ENCODE peak calls at places on chromosomes 1 and 21, in ten cellular contexts. X, S, J, V, U, A, Z, L, Y and B are unnamed samples.

GRCh38 chr1:41661428-41662060 is 177.1 kb upstream of the EDN2 start:
- DNase-seq in L (no peak), X (no peak), Z (no peak), S (no peak), J (no peak), A (no peak), V (no peak), Y (no peak), U (no peak), B (no peak)

GRCh38 chr21:44294391-44295162 is 5.3 kb upstream of the PFKL start:
- DNase-seq in V (no peak), S (no peak), Z (peak; percentile 53), X (peak; percentile 34), L (no peak), J (peak; percentile 56), U (no peak), Y (no peak), A (peak; percentile 47), B (no peak)

GRCh38 chr1:205493241-205494085 is 11.0 kb upstream of the CDK18 start:
- DNase-seq in S (peak; percentile 94), X (no peak), L (no peak), V (no peak), J (peak; percentile 99), Z (peak; percentile 90), U (no peak), A (no peak), Y (no peak), B (peak; percentile 59)

GRCh38 chr1:28640766-28641165 is 2.1 kb downstream of the TAF12 start:
- DNase-seq in J (peak; percentile 51), Y (peak; percentile 13), U (no peak), S (no peak), Z (no peak), V (no peak), L (peak; percentile 66), X (no peak), A (no peak), B (no peak)

GRCh38 chr1:218298398-218298797 is 13.3 kb downstream of the RRP15 start:
- DNase-seq in S (no peak), U (no peak), J (no peak), L (no peak), X (no peak), A (no peak), Z (no peak), V (no peak), Y (no peak), B (no peak)

GRCh38 chr1:205356424-205357151 is at the start of gene KLHDC8A:
- DNase-seq in V (no peak), Z (no peak), L (no peak), Y (no peak), X (peak; percentile 37), U (no peak), S (no peak), J (no peak), A (no peak), B (no peak)

GRCh38 chr21:41422546-41423372 is 3.3 kb upstream of the MX1 start:
- DNase-seq in S (no peak), X (no peak), J (no peak), Y (no peak), L (no peak), Z (no peak), A (no peak), U (no peak), V (no peak), B (no peak)

GRCh38 chr1:159921700-159922498 is 3.4 kb downstream of the TAGLN2 start:
- DNase-seq in U (no peak), V (no peak), S (no peak), J (no peak), Y (no peak), Z (peak; percentile 50), L (no peak), A (no peak), X (no peak), B (no peak)

GRCh38 chr1:9852004-9852403 is 28.2 kb upstream of the CLSTN1 start:
- DNase-seq in V (no peak), S (no peak), U (no peak), Y (no peak), L (no peak), Z (no peak), J (no peak), X (no peak), A (no peak), B (no peak)

GRCh38 chr1:203225054-203225453 is 4.4 kb downstream of the CHIT1 start:
- DNase-seq in V (no peak), X (no peak), Z (no peak), L (no peak), J (no peak), U (no peak), Y (no peak), A (no peak), S (no peak), B (no peak)

DNA sequence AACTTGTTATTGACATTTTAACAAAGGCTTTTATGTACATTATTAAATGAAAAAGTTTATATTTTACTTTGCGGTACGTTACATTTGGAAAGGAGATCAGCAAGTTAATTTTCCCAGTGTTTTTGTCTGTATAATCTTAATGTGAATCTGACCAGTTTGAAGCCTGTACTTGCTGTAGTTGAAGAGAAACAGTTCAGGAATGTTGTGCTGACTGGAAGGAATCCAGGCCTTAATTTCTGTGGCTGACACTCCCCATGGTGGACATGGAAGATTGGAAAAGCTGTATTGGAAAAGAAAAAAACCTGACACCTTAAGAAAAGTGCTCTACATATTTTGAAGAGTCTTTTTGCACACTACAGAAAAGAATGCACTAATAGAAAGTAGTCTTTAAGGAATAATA is 15.5 kb downstream of the LEPR start:
- DNase-seq in U (no peak), V (no peak), Z (peak; percentile 40), S (no peak), J (no peak), Y (no peak), X (no peak), A (no peak), L (no peak), B (peak; percentile 87)
- TF ChIP-seq CTCF in U (no peak), V (no peak), Z (no peak), S (no peak), J (no peak), Y (no peak), X (no peak), A (no peak), L (no peak), B (no peak)

DNA sequence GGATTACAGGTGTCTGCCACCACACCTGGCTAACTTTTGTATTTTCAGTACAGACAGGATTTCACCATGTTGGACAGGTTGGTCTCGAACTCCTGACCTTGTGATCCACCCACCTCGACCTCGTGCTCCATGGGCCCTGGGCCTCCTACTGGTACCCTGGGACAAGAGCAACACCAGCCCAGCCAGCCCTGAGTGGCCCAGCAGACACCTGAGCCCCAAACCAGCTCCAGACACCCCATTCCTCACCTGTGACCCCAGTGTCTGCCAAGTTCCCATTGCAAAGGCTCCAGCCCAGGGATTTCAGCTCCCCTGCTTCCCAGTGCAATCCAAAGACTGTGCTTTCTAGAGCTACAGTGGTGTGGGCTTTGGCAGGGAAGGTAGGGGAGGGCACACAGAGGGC is 14.6 kb downstream of the MEF2D start:
- DNase-seq in J (no peak), Z (no peak), X (no peak), L (no peak), U (no peak), A (no peak), S (no peak), V (no peak), Y (no peak), B (no peak)
- TF ChIP-seq CTCF in J (no peak), Z (no peak), X (no peak), L (no peak), U (no peak), A (no peak), S (no peak), V (no peak), Y (no peak), B (no peak)

GRCh38 chr1:56289260-56289659 is 290.1 kb downstream of the PLPP3 start:
- DNase-seq in J (no peak), L (no peak), Y (no peak), V (no peak), S (no peak), X (no peak), A (no peak), Z (no peak), U (no peak), B (no peak)
- TF ChIP-seq CTCF in J (no peak), L (peak; percentile 19), Y (no peak), V (no peak), S (no peak), X (no peak), A (no peak), Z (no peak), U (no peak), B (no peak)

GRCh38 chr1:166839600-166840308 is 479 bp downstream of the POGK start:
- DNase-seq in A (peak; percentile 70), L (peak; percentile 64), S (peak; percentile 33), Y (peak; percentile 46), J (peak; percentile 68), V (peak; percentile 48), U (no peak), X (peak; percentile 64), Z (peak; percentile 18), B (no peak)
- TF ChIP-seq CTCF in A (no peak), L (peak; percentile 50), S (peak; percentile 13), Y (no peak), J (peak; percentile 18), V (no peak), U (no peak), X (no peak), Z (peak; percentile 12), B (peak; percentile 33)

GRCh38 chr1:19872190-19872589 is 10.0 kb upstream of the OTUD3 start:
- DNase-seq in L (peak; percentile 42), S (peak; percentile 31), V (no peak), Y (no peak), U (no peak), X (no peak), A (peak; percentile 90), J (peak; percentile 42), Z (no peak), B (no peak)
- TF ChIP-seq CTCF in L (peak; percentile 66), S (no peak), V (no peak), Y (no peak), U (no peak), X (no peak), A (peak; percentile 23), J (no peak), Z (no peak), B (no peak)